ENCODE peak calls at places on chromosomes 6 and 20, in four cellular contexts. One of them, this sample, is unnamed.

GRCh38 chr6:41594326-41594725 is 43.9 kb upstream of the MDFI start:
- DNase-seq in H1: no peak
- DNase-seq in HepG2: no peak
- DNase-seq in GM12878: no peak
- DNase-seq in this sample: no peak

GRCh38 chr6:20569000-20569610 is 34.8 kb downstream of the CDKAL1 start:
- DNase-seq in GM12878: no peak
- DNase-seq in H1: no peak
- DNase-seq in HepG2: no peak
- DNase-seq in this sample: no peak

GRCh38 chr6:103018426-103018825 is 1624.9 kb downstream of the GRIK2 start:
- DNase-seq in GM12878: no peak
- DNase-seq in H1: no peak
- DNase-seq in HepG2: no peak
- DNase-seq in this sample: no peak

GRCh38 chr6:153568601-153569000 is 437.5 kb upstream of the RGS17 start:
- DNase-seq in GM12878: no peak
- DNase-seq in H1: no peak
- DNase-seq in HepG2: no peak
- DNase-seq in this sample: no peak

GRCh38 chr6:169409742-169410312 is 156.2 kb upstream of the THBS2 start:
- DNase-seq in H1: no peak
- DNase-seq in GM12878: no peak
- DNase-seq in HepG2: no peak
- DNase-seq in this sample: no peak

GRCh38 chr6:41088451-41088850 is 15.7 kb downstream of the NFYA start:
- DNase-seq in H1: no peak
- DNase-seq in HepG2: no peak
- DNase-seq in GM12878: no peak
- DNase-seq in this sample: no peak

GRCh38 chr20:11698124-11698523 is 219.6 kb upstream of the BTBD3 start:
- DNase-seq in HepG2: no peak
- DNase-seq in GM12878: no peak
- DNase-seq in H1: no peak
- DNase-seq in this sample: no peak

GRCh38 chr6:158910484-158911075 is 89.4 kb downstream of the RSPH3 start:
- DNase-seq in H1: peak
- DNase-seq in GM12878: peak
- DNase-seq in HepG2: no peak
- DNase-seq in this sample: peak

GRCh38 chr6:105993769-105994521 is 92.2 kb upstream of the PRDM1 start:
- DNase-seq in HepG2: no peak
- DNase-seq in H1: no peak
- DNase-seq in GM12878: no peak
- DNase-seq in this sample: no peak

GRCh38 chr6:14875678-14876063 is 370.2 kb upstream of the JARID2 start:
- DNase-seq in GM12878: peak
- DNase-seq in H1: no peak
- DNase-seq in HepG2: no peak
- DNase-seq in this sample: no peak

GRCh38 chr6:3449321-3449720 is 7.5 kb downstream of the SLC22A23 start:
- DNase-seq in GM12878: no peak
- DNase-seq in H1: no peak
- DNase-seq in HepG2: no peak
- DNase-seq in this sample: no peak

GRCh38 chr6:132275253-132275970 is 125.9 kb downstream of the MOXD1 start:
- DNase-seq in GM12878: no peak
- DNase-seq in H1: no peak
- DNase-seq in HepG2: no peak
- DNase-seq in this sample: no peak

GRCh38 chr6:49849121-49849907 is 17.0 kb downstream of the CRISP1 start:
- DNase-seq in H1: no peak
- DNase-seq in HepG2: peak
- DNase-seq in GM12878: no peak
- DNase-seq in this sample: peak

GRCh38 chr20:14235355-14235754 is 102.1 kb downstream of the FLRT3 start:
- DNase-seq in GM12878: no peak
- DNase-seq in H1: no peak
- DNase-seq in HepG2: no peak
- DNase-seq in this sample: no peak

GRCh38 chr6:84581494-84582259 is 182.7 kb downstream of the TBX18 start:
- DNase-seq in H1: no peak
- DNase-seq in GM12878: no peak
- DNase-seq in HepG2: no peak
- DNase-seq in this sample: no peak

GRCh38 chr6:79525272-79526100 is 11.7 kb downstream of the LCA5 start:
- DNase-seq in H1: no peak
- DNase-seq in GM12878: no peak
- DNase-seq in HepG2: peak
- DNase-seq in this sample: no peak

GRCh38 chr6:36649721-36650484 is 28.6 kb upstream of the CDKN1A start:
- DNase-seq in GM12878: no peak
- DNase-seq in HepG2: no peak
- DNase-seq in H1: no peak
- DNase-seq in this sample: no peak

GRCh38 chr20:41587956-41588355 is 30.2 kb downstream of the CHD6 start:
- DNase-seq in H1: no peak
- DNase-seq in HepG2: no peak
- DNase-seq in GM12878: no peak
- DNase-seq in this sample: no peak

GRCh38 chr6:53585208-53585903 is 40.5 kb upstream of the GCLC start:
- DNase-seq in H1: no peak
- DNase-seq in HepG2: no peak
- DNase-seq in GM12878: no peak
- DNase-seq in this sample: no peak

DNA sequence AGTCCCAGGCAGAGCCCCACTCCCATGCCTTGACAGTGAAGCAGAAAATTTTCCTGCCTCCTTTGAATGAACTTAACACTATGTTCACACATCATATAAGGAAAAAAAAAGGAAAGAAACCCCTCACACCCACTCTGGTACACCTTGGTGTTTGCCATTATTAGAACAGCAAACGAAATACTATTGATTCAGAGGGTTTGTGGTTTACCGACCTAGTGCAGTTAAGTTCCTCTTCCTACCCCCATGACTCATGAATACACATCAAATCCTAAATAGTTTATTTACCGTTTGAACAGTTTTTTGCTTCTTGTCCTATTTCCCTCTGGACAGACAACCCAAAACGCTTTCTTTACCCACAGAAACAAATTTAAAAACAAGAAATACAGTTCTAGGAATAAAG is 237.7 kb downstream of the FOXA2 start:
- DNase-seq in GM12878: no peak
- DNase-seq in H1: no peak
- DNase-seq in HepG2: peak
- DNase-seq in this sample: no peak
- H3K4me3 ChIP-seq in GM12878: no peak
- H3K4me3 ChIP-seq in H1: no peak
- H3K4me3 ChIP-seq in HepG2: no peak
- H3K4me3 ChIP-seq in this sample: no peak

DNA sequence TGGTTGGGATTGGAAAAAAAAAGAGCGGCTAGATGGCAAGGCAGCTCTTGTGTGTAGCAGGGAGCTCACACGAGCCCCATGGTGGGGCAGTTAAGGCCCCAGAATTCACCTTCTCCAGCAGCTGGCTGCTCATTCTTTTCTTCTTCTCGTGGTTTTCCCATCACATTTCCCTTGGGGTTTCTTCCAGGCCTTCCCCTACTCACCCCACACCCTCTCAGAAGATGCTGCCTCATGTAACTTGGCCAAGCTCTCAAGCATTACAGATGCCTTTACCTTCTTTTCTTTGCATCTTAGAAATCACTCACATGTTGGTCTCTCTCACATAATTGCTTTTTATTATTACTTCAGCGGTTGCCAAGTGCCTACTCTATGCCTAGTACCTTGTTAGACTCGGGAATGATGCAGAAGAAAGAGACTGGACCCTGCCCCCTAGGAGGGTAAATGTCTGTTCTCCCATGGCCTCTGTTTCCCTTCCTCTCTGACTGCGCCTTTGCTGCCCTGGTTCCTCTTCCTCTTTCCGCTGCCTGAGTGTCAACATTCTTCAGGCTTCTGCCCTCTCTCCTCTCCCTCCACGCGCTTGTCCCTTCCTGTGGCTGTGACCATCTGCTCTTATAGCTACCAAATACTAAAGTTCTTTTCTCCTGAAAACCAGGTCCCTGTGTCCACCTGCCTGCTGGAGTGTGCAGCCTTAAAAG is 28.6 kb downstream of the PPARD start:
- DNase-seq in GM12878: no peak
- DNase-seq in HepG2: no peak
- DNase-seq in H1: no peak
- DNase-seq in this sample: no peak
- H3K9ac ChIP-seq in GM12878: peak
- H3K9ac ChIP-seq in HepG2: peak
- H3K9ac ChIP-seq in H1: no peak
- H3K9ac ChIP-seq in this sample: no peak

GRCh38 chr6:11387702-11388101 is 149.8 kb upstream of the TMEM170B start:
- DNase-seq in GM12878: no peak
- DNase-seq in H1: no peak
- DNase-seq in HepG2: no peak
- DNase-seq in this sample: no peak

GRCh38 chr6:11386323-11386722 is 151.2 kb upstream of the TMEM170B start:
- DNase-seq in GM12878: peak
- DNase-seq in HepG2: no peak
- DNase-seq in H1: no peak
- DNase-seq in this sample: no peak

GRCh38 chr6:11388983-11389944 is 148.3 kb upstream of the TMEM170B start:
- DNase-seq in GM12878: no peak
- DNase-seq in HepG2: peak
- DNase-seq in H1: no peak
- DNase-seq in this sample: no peak

GRCh38 chr6:11384531-11385309 is 152.3 kb upstream of the NEDD9 start:
- DNase-seq in GM12878: no peak
- DNase-seq in HepG2: no peak
- DNase-seq in H1: no peak
- DNase-seq in this sample: no peak

GRCh38 chr6:11386726-11387125 is 150.8 kb upstream of the TMEM170B start:
- DNase-seq in H1: no peak
- DNase-seq in HepG2: peak
- DNase-seq in GM12878: no peak
- DNase-seq in this sample: no peak
- TF ChIP-seq SUZ12 in H1: no peak
- TF ChIP-seq SUZ12 in HepG2: no peak
- TF ChIP-seq SUZ12 in GM12878: no peak
- TF ChIP-seq SUZ12 in this sample: no peak

GRCh38 chr6:151023346-151023745 is 157.8 kb downstream of the MTHFD1L start:
- DNase-seq in HepG2: no peak
- DNase-seq in GM12878: no peak
- DNase-seq in H1: no peak
- DNase-seq in this sample: no peak
- H3K4me3 ChIP-seq in HepG2: no peak
- H3K4me3 ChIP-seq in GM12878: no peak
- H3K4me3 ChIP-seq in H1: no peak
- H3K4me3 ChIP-seq in this sample: no peak

DNA sequence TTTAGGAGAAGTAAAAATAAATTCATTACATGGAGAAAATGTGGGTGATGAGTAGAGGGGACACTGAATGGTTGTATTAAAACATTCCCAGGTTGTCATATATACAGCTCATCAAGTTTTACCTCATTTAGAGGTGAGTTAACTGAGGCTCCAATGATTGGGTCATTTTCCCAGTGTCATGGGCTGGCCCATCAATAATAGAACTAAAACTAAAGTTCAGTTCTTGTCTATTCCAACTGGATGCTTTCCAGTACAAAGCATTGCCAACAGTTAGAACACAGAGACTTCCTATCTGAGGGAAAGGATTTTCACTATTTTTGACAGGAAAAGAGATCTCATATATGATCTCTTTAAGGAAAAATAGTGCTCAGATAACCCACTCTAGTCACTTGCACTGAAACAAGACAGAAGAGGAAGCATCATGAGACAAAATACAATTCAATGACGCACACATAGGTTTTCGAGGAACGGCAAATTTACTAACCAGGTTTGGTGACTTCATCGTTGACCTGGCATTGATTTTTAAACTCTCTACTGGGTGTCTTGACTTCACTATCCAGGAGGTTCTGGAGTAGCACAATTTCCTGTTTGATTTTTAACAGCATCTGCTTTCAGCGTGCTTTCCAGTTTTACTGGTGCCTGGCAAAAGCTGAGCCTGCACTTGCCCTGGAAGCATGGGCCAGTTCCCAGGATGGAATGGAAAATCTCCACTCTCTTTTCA is 195.5 kb upstream of the FBXL4 start:
- DNase-seq in GM12878: no peak
- DNase-seq in HepG2: no peak
- DNase-seq in H1: no peak
- DNase-seq in this sample: no peak
- H3K9ac ChIP-seq in GM12878: no peak
- H3K9ac ChIP-seq in HepG2: no peak
- H3K9ac ChIP-seq in H1: no peak
- H3K9ac ChIP-seq in this sample: no peak

DNA sequence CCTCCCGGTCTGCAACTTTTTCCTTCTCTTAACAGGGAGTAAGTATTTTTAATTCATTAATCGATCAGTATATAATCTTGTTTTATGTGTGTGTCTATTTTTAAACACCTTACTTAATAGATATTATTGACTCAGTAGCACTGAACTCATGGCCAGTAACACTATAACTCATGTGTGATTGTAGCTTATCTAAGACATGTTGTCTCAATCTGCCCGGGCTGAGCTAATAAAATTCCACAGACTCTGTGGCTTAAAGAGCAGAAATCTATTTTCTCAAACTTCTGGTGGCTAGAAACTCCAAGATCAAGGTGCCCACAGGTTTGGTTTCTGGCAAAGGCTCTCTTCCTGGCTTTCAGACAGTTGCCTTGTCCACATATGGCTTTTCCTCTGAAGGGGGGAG is 68.8 kb upstream of the TNFAIP3 start:
- DNase-seq in GM12878: no peak
- DNase-seq in HepG2: no peak
- DNase-seq in H1: no peak
- DNase-seq in this sample: no peak
- TF ChIP-seq SUZ12 in GM12878: no peak
- TF ChIP-seq SUZ12 in HepG2: no peak
- TF ChIP-seq SUZ12 in H1: no peak
- TF ChIP-seq SUZ12 in this sample: no peak

GRCh38 chr6:168029459-168030217 is 32.2 kb downstream of the KIF25 start:
- DNase-seq in H1: no peak
- DNase-seq in HepG2: no peak
- DNase-seq in GM12878: no peak
- DNase-seq in this sample: no peak
- H3K4me3 ChIP-seq in H1: no peak
- H3K4me3 ChIP-seq in HepG2: no peak
- H3K4me3 ChIP-seq in GM12878: no peak
- H3K4me3 ChIP-seq in this sample: no peak

DNA sequence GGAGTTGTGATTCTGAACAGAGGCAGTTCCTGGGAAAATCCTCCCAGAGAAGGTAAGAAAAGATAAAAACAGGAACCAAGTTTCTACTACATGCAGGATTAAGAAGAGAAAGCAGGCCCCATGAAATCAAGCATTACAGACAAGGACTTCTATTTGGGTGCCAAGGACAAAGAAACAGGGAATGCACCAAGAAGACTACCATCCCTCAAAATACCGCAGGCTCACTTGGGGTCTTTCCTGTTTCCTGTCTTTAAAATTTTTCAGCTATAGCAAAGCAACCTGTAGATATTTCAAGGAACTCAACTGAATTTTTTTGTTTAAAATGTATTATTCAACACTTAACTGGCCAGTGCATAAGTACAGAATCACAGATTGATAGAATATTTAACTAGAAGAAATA is 107.5 kb downstream of the THEMIS start:
- DNase-seq in GM12878: no peak
- DNase-seq in H1: no peak
- DNase-seq in HepG2: no peak
- DNase-seq in this sample: no peak
- H3K9ac ChIP-seq in GM12878: no peak
- H3K9ac ChIP-seq in H1: no peak
- H3K9ac ChIP-seq in HepG2: no peak
- H3K9ac ChIP-seq in this sample: no peak

This sample was measured in NT2/D1.